ENCODE peak calls at places on chromosomes 12 and 14, in four cellular contexts. E is CD8-positive, alpha-beta memory T cell; M is stomach; S is CD8-positive, alpha-beta T cell. Y is an unnamed sample. For H3K9me3, the result is how much of the 10 kb centered on the place peaks cover.

GRCh38 chr12:75944097-75944904 is 87.3 kb downstream of the PHLDA1 start:
- DNase-seq in E (peak), M (no peak), S (no peak), Y (peak)

GRCh38 chr12:98514984-98515367 is 414 bp upstream of the TMPO start:
- DNase-seq in E (no peak), M (no peak), S (no peak), Y (no peak)

GRCh38 chr12:116950628-116951325 is 40.0 kb downstream of the FBXW8 start:
- DNase-seq in E (no peak), M (no peak), S (no peak), Y (no peak)

GRCh38 chr12:128056299-128056885 is 210.6 kb upstream of the TMEM132C start:
- DNase-seq in E (no peak), M (no peak), S (no peak), Y (no peak)

GRCh38 chr14:57199911-57200310 is 68.8 kb downstream of the EXOC5 start:
- DNase-seq in E (no peak), M (no peak), S (no peak), Y (no peak)

GRCh38 chr12:107749094-107749493 is 11.8 kb downstream of the PRDM4 start:
- DNase-seq in E (no peak), M (no peak), S (no peak), Y (no peak)

GRCh38 chr12:33000016-33000415 is 103.4 kb upstream of the PKP2 start:
- DNase-seq in E (no peak), M (no peak), S (no peak), Y (no peak)

GRCh38 chr12:102543494-102543893 is 63.1 kb upstream of the IGF1 start:
- DNase-seq in E (no peak), M (no peak), S (no peak), Y (no peak)

GRCh38 chr14:90968025-90968424 is 92.4 kb downstream of the RPS6KA5 start:
- DNase-seq in E (no peak), M (no peak), S (no peak), Y (no peak)

GRCh38 chr12:113162102-113163029 is 12.8 kb downstream of the CFAP73 start:
- DNase-seq in E (no peak), M (no peak), S (no peak), Y (no peak)

GRCh38 chr12:22709292-22709691 is 84.3 kb downstream of the ETNK1 start:
- DNase-seq in E (no peak), M (no peak), S (no peak), Y (peak)

GRCh38 chr12:7731499-7731898 is 15.7 kb downstream of the CLEC4C start:
- DNase-seq in E (no peak), M (no peak), S (no peak), Y (no peak)

GRCh38 chr12:90770861-90771260 is 184.1 kb downstream of the CCER1 start:
- DNase-seq in E (no peak), M (no peak), S (no peak), Y (no peak)

GRCh38 chr12:68240079-68240478 is 13.3 kb downstream of the IL22 start:
- DNase-seq in E (no peak), M (no peak), S (no peak), Y (no peak)

GRCh38 chr14:64942531-64943111 is at the start of gene GPX2:
- DNase-seq in E (no peak), M (peak), S (no peak), Y (no peak)

GRCh38 chr12:56602239-56602638 is 27.9 kb downstream of the BAZ2A start:
- DNase-seq in E (no peak), M (no peak), S (no peak), Y (no peak)

GRCh38 chr14:64421166-64421565 is 33.0 kb downstream of the MTHFD1 start:
- DNase-seq in E (no peak), M (no peak), S (no peak), Y (no peak)

GRCh38 chr14:68712703-68713370 is 80.0 kb downstream of the ZFP36L1 start:
- DNase-seq in E (no peak), M (no peak), S (no peak), Y (no peak)

GRCh38 chr12:57896437-57897201 is 44.7 kb upstream of the ATP23 start:
- DNase-seq in E (no peak), M (peak), S (no peak), Y (no peak)

GRCh38 chr14:81455344-81455743 is 55.2 kb upstream of the STON2 start:
- DNase-seq in E (no peak), M (no peak), S (no peak), Y (no peak)

GRCh38 chr12:10968765-10969456 is 17.8 kb downstream of the TAS2R50 start:
- DNase-seq in E (no peak), M (peak), S (no peak), Y (no peak)

GRCh38 chr12:12384601-12385321 is 27.9 kb downstream of the BORCS5 start:
- DNase-seq in E (peak), M (no peak), S (peak), Y (no peak)

GRCh38 chr12:49893753-49894752 is 9.6 kb downstream of the FAIM2 start:
- DNase-seq in E (no peak), M (peak), S (no peak), Y (no peak)

GRCh38 chr14:73783107-73783727 is 68.4 kb upstream of the PTGR2 start:
- DNase-seq in E (no peak), M (no peak), S (no peak), Y (no peak)

GRCh38 chr12:1716215-1716862 is 25.5 kb downstream of the ADIPOR2 start:
- DNase-seq in E (no peak), M (no peak), S (no peak), Y (no peak)

GRCh38 chr12:41794341-41794740 is 350.3 kb downstream of the GXYLT1 start:
- DNase-seq in E (no peak), M (no peak), S (no peak), Y (no peak)

GRCh38 chr14:75736845-75737485 is 75.9 kb downstream of the TTLL5 start:
- DNase-seq in E (no peak), M (no peak), S (no peak), Y (no peak)
- H3K9me3 ChIP-seq in E (under half), M (under half), S (under half), Y (under half)

DNA sequence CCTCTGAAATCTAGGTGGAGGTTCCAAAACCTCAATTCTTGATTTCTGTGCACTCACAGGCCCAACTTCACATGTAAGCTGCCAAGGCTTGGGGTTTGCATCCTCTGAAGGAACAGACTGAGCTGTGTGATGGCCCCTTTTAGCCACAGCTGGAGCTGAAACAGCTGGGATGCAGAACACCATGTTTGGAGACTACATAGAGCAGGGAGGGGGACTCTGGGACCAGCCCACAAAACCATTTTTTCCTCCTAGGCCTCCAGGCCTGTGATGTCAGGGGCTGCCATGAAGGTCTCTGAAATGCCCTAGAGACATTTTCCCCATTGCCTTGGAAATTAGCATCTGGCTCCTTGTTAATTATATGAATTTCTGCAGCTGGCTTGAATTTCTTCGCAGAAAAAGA is 1025.9 kb upstream of the NOVA1 start:
- DNase-seq in E (no peak), M (no peak), S (no peak), Y (no peak)
- H3K9me3 ChIP-seq in E (under half), M (under half), S (under half), Y (under half)

GRCh38 chr14:105879503-105879866 is 353.1 kb downstream of the TMEM121 start:
- DNase-seq in E (no peak), M (peak), S (no peak), Y (no peak)

GRCh38 chr14:105878125-105878524 is 351.7 kb downstream of the TMEM121 start:
- DNase-seq in E (no peak), M (peak), S (peak), Y (no peak)

GRCh38 chr14:105879867-105880561 is 353.6 kb downstream of the TMEM121 start:
- DNase-seq in E (no peak), M (peak), S (peak), Y (no peak)

GRCh38 chr14:105877645-105878044 is 351.3 kb downstream of the TMEM121 start:
- DNase-seq in E (no peak), M (peak), S (no peak), Y (no peak)

GRCh38 chr14:105878554-105878953 is 352.2 kb downstream of the TMEM121 start:
- DNase-seq in E (no peak), M (no peak), S (no peak), Y (no peak)
- H3K9me3 ChIP-seq in E (under half), M (under half), S (under half), Y (under half)

DNA sequence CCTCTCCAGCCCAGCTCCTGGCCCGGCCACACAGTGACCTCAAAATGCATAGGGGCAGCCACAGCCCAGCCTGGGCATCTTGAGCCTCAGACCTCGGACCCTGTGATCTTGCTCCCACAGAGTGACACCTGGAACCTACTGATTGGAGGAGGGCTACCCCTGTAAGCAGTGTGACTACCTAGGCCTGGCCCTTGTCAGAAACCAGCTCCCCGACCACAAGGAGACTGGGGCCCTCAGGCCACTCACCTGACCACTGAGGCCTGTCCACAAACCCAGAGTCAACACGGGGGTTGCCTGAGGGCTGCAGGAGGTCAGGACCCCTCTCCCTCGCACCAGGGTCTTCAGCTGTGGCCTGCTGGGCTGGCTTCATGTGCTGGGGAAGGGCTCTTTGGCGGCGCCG is 9.0 kb downstream of the ANHX start:
- DNase-seq in E (no peak), M (no peak), S (no peak), Y (no peak)
- H3K9me3 ChIP-seq in E (under half), M (under half), S (under half), Y (under half)

Y was measured in GM12878.